ENCODE peak calls at places on chromosomes 7 and 10, in seven cellular contexts. One of them, this sample, is unnamed.

GRCh38 chr7:40356871-40357676 is 222.3 kb downstream of the SUGCT start:
- DNase-seq in fibroblast of lung: peak; percentile 59
- DNase-seq in IMR-90: peak; percentile 47
- DNase-seq in mesendoderm: no peak
- DNase-seq in CD8-positive, alpha-beta memory T cell: no peak
- DNase-seq in AG04450: no peak
- DNase-seq in H7: no peak
- DNase-seq in this sample: no peak

GRCh38 chr10:46995234-46995633 is 84.0 kb downstream of the PTPN20 start:
- DNase-seq in IMR-90: no peak
- DNase-seq in AG04450: no peak
- DNase-seq in mesendoderm: peak; percentile 62
- DNase-seq in CD8-positive, alpha-beta memory T cell: no peak
- DNase-seq in fibroblast of lung: peak; percentile 8
- DNase-seq in H7: no peak
- DNase-seq in this sample: no peak

GRCh38 chr7:155962191-155962967 is 150.1 kb upstream of the SHH start:
- DNase-seq in mesendoderm: no peak
- DNase-seq in CD8-positive, alpha-beta memory T cell: no peak
- DNase-seq in AG04450: peak; percentile 16
- DNase-seq in IMR-90: peak; percentile 77
- DNase-seq in fibroblast of lung: peak; percentile 42
- DNase-seq in H7: no peak
- DNase-seq in this sample: no peak

GRCh38 chr10:69403519-69403918 is 13.2 kb downstream of the TACR2 start:
- DNase-seq in AG04450: peak; percentile 76
- DNase-seq in mesendoderm: no peak
- DNase-seq in fibroblast of lung: peak; percentile 83
- DNase-seq in H7: no peak
- DNase-seq in IMR-90: peak; percentile 96
- DNase-seq in CD8-positive, alpha-beta memory T cell: no peak
- DNase-seq in this sample: no peak

GRCh38 chr7:20574784-20575757 is 40.4 kb upstream of the ABCB5 start:
- DNase-seq in IMR-90: no peak
- DNase-seq in H7: no peak
- DNase-seq in CD8-positive, alpha-beta memory T cell: no peak
- DNase-seq in AG04450: no peak
- DNase-seq in fibroblast of lung: no peak
- DNase-seq in mesendoderm: no peak
- DNase-seq in this sample: no peak

GRCh38 chr10:16481052-16481728 is 40.5 kb downstream of the C1QL3 start:
- DNase-seq in AG04450: no peak
- DNase-seq in mesendoderm: no peak
- DNase-seq in H7: no peak
- DNase-seq in IMR-90: no peak
- DNase-seq in fibroblast of lung: no peak
- DNase-seq in CD8-positive, alpha-beta memory T cell: no peak
- DNase-seq in this sample: no peak

GRCh38 chr7:73827568-73828106 is 3.2 kb upstream of the CLDN4 start:
- DNase-seq in CD8-positive, alpha-beta memory T cell: no peak
- DNase-seq in AG04450: no peak
- DNase-seq in H7: peak; percentile 72
- DNase-seq in IMR-90: no peak
- DNase-seq in fibroblast of lung: no peak
- DNase-seq in mesendoderm: peak; percentile 67
- DNase-seq in this sample: no peak

GRCh38 chr10:62475531-62475930 is 101.4 kb downstream of the ZNF365 start:
- DNase-seq in mesendoderm: no peak
- DNase-seq in H7: no peak
- DNase-seq in AG04450: no peak
- DNase-seq in fibroblast of lung: no peak
- DNase-seq in CD8-positive, alpha-beta memory T cell: no peak
- DNase-seq in IMR-90: no peak
- DNase-seq in this sample: no peak

GRCh38 chr7:70647801-70648491 is 484.0 kb upstream of the GALNT17 start:
- DNase-seq in IMR-90: peak; percentile 80
- DNase-seq in H7: no peak
- DNase-seq in fibroblast of lung: no peak
- DNase-seq in mesendoderm: peak; percentile 67
- DNase-seq in AG04450: no peak
- DNase-seq in CD8-positive, alpha-beta memory T cell: peak; percentile 81
- DNase-seq in this sample: no peak

GRCh38 chr7:108143658-108144420 is 13.7 kb upstream of the LAMB4 start:
- DNase-seq in CD8-positive, alpha-beta memory T cell: no peak
- DNase-seq in AG04450: no peak
- DNase-seq in H7: no peak
- DNase-seq in mesendoderm: no peak
- DNase-seq in IMR-90: no peak
- DNase-seq in fibroblast of lung: no peak
- DNase-seq in this sample: no peak

GRCh38 chr7:33129806-33130153 is 416 bp downstream of the BBS9 start:
- DNase-seq in IMR-90: no peak
- DNase-seq in H7: no peak
- DNase-seq in CD8-positive, alpha-beta memory T cell: no peak
- DNase-seq in mesendoderm: no peak
- DNase-seq in fibroblast of lung: no peak
- DNase-seq in AG04450: no peak
- DNase-seq in this sample: no peak

GRCh38 chr10:124534231-124534798 is 72.7 kb downstream of the LHPP start:
- DNase-seq in fibroblast of lung: peak; percentile 50
- DNase-seq in mesendoderm: peak; percentile 51
- DNase-seq in IMR-90: no peak
- DNase-seq in H7: peak; percentile 85
- DNase-seq in CD8-positive, alpha-beta memory T cell: no peak
- DNase-seq in AG04450: no peak
- DNase-seq in this sample: no peak

GRCh38 chr10:36448760-36449681 is 676.4 kb upstream of the ANKRD30A start:
- DNase-seq in H7: peak; percentile 47
- DNase-seq in mesendoderm: peak; percentile 78
- DNase-seq in AG04450: no peak
- DNase-seq in IMR-90: peak; percentile 42
- DNase-seq in fibroblast of lung: peak; percentile 21
- DNase-seq in CD8-positive, alpha-beta memory T cell: no peak
- DNase-seq in this sample: no peak

DNA sequence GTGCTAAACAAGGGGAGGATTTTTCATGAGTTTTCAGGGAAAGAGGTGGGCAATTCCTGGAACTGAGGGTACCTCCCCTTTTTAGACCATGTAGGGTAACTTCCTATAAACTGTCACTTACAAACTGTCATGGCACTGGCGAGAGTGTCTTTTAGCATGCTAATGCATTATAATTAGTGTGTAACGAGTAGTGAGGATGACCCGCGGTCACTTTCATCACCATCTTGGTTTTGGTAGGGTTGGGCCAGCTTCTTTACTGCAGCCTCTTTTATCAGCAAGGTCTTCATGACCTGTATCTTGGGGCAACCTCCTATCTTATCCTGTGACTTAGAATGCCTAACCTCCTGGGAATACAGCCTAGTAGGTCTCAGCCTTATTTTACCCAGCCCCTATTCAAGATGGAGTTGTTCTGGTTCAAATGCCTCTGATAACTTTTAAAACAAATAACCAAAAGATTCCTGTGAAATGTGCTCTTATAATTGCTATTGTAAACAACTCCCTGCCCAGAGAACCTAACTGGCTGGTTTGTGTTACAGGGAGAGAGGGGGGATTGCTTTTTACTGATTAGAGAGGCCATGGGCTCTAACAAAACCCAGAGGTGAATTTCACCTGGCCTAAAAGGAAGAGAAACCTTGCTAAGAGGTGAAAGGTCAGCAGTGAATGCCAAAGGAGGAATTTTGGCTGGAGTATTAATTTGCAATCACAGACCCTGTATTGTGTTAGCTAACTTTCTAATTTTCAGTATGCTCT is 64.3 kb downstream of the EEPD1 start:
- DNase-seq in IMR-90: no peak
- DNase-seq in H7: no peak
- DNase-seq in CD8-positive, alpha-beta memory T cell: no peak
- DNase-seq in AG04450: no peak
- DNase-seq in fibroblast of lung: no peak
- DNase-seq in mesendoderm: no peak
- DNase-seq in this sample: no peak
- H3K27me3 ChIP-seq in IMR-90: no peaks in the 10 kb centered on the region
- H3K27me3 ChIP-seq in H7: no peaks in the 10 kb centered on the region
- H3K27me3 ChIP-seq in CD8-positive, alpha-beta memory T cell: no peaks in the 10 kb centered on the region
- H3K27me3 ChIP-seq in AG04450: no peaks in the 10 kb centered on the region
- H3K27me3 ChIP-seq in fibroblast of lung: no peaks in the 10 kb centered on the region
- H3K27me3 ChIP-seq in mesendoderm: no peaks in the 10 kb centered on the region
- H3K27me3 ChIP-seq in this sample: no peaks in the 10 kb centered on the region

GRCh38 chr7:25861704-25862253 is 290.2 kb upstream of the NFE2L3 start:
- DNase-seq in H7: no peak
- DNase-seq in mesendoderm: no peak
- DNase-seq in CD8-positive, alpha-beta memory T cell: no peak
- DNase-seq in AG04450: no peak
- DNase-seq in IMR-90: no peak
- DNase-seq in fibroblast of lung: no peak
- DNase-seq in this sample: no peak
- H3K27me3 ChIP-seq in H7: peaks cover 72% of the 10 kb centered on the region
- H3K27me3 ChIP-seq in mesendoderm: peaks cover 15% of the 10 kb centered on the region
- H3K27me3 ChIP-seq in CD8-positive, alpha-beta memory T cell: peaks cover 94% of the 10 kb centered on the region
- H3K27me3 ChIP-seq in AG04450: peaks cover 32% of the 10 kb centered on the region
- H3K27me3 ChIP-seq in IMR-90: peaks cover 10% of the 10 kb centered on the region
- H3K27me3 ChIP-seq in fibroblast of lung: peaks cover 16% of the 10 kb centered on the region
- H3K27me3 ChIP-seq in this sample: peaks cover 6% of the 10 kb centered on the region

DNA sequence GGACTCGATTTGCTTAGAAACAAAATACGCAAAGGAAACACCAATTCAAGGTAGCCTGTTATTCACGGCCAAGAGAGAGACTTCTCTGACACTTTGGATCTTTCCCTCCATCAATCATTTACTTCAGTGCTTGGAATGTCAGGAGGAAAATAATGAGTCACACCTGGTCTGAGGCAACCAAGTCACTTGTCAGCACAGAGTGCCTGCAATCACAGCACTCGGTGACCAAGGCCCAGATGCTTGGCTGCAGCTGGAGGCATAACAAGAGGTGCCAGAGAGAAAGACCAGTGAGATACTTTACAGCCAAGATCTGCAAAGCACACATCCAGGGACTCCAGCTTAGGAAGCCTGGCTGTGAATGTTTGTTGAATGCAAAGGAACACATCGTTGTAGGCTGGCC is 34.0 kb downstream of the ASB13 start:
- DNase-seq in AG04450: no peak
- DNase-seq in IMR-90: no peak
- DNase-seq in H7: no peak
- DNase-seq in fibroblast of lung: no peak
- DNase-seq in mesendoderm: peak; percentile 42
- DNase-seq in CD8-positive, alpha-beta memory T cell: no peak
- DNase-seq in this sample: no peak
- H3K27me3 ChIP-seq in AG04450: no peaks in the 10 kb centered on the region
- H3K27me3 ChIP-seq in IMR-90: no peaks in the 10 kb centered on the region
- H3K27me3 ChIP-seq in H7: no peaks in the 10 kb centered on the region
- H3K27me3 ChIP-seq in fibroblast of lung: no peaks in the 10 kb centered on the region
- H3K27me3 ChIP-seq in mesendoderm: no peaks in the 10 kb centered on the region
- H3K27me3 ChIP-seq in CD8-positive, alpha-beta memory T cell: no peaks in the 10 kb centered on the region
- H3K27me3 ChIP-seq in this sample: no peaks in the 10 kb centered on the region

DNA sequence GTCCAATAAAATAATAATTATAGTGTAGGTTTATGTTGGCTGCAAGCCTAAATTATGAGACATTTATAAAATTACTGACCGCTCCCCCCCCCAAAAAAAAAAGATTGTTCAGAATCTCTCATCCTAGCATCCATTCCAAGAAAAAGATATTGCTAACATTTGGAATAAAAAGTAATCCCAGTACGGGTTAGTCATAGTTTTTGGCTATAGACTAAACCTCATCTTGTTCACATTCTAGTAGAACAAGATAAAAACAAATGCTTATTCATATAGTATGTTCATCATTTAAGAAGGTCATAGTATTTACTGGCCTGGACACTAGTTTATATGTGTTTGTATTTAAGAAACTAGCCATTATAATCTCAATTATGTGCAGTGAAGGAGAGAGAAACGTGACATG is 44.0 kb downstream of the ADK start:
- DNase-seq in CD8-positive, alpha-beta memory T cell: no peak
- DNase-seq in mesendoderm: no peak
- DNase-seq in IMR-90: peak; percentile 67
- DNase-seq in AG04450: no peak
- DNase-seq in H7: no peak
- DNase-seq in fibroblast of lung: peak; percentile 50
- DNase-seq in this sample: no peak
- H3K27me3 ChIP-seq in CD8-positive, alpha-beta memory T cell: no peaks in the 10 kb centered on the region
- H3K27me3 ChIP-seq in mesendoderm: no peaks in the 10 kb centered on the region
- H3K27me3 ChIP-seq in IMR-90: no peaks in the 10 kb centered on the region
- H3K27me3 ChIP-seq in AG04450: no peaks in the 10 kb centered on the region
- H3K27me3 ChIP-seq in H7: no peaks in the 10 kb centered on the region
- H3K27me3 ChIP-seq in fibroblast of lung: no peaks in the 10 kb centered on the region
- H3K27me3 ChIP-seq in this sample: no peaks in the 10 kb centered on the region

GRCh38 chr10:132320776-132321469 is 11.1 kb upstream of the LRRC27 start:
- DNase-seq in AG04450: no peak
- DNase-seq in IMR-90: no peak
- DNase-seq in fibroblast of lung: no peak
- DNase-seq in H7: no peak
- DNase-seq in mesendoderm: no peak
- DNase-seq in CD8-positive, alpha-beta memory T cell: no peak
- DNase-seq in this sample: no peak
- H3K27me3 ChIP-seq in AG04450: no peaks in the 10 kb centered on the region
- H3K27me3 ChIP-seq in IMR-90: no peaks in the 10 kb centered on the region
- H3K27me3 ChIP-seq in fibroblast of lung: no peaks in the 10 kb centered on the region
- H3K27me3 ChIP-seq in H7: no peaks in the 10 kb centered on the region
- H3K27me3 ChIP-seq in mesendoderm: no peaks in the 10 kb centered on the region
- H3K27me3 ChIP-seq in CD8-positive, alpha-beta memory T cell: no peaks in the 10 kb centered on the region
- H3K27me3 ChIP-seq in this sample: no peaks in the 10 kb centered on the region

GRCh38 chr7:1607686-1608085 is 37.9 kb upstream of the PSMG3 start:
- DNase-seq in IMR-90: no peak
- DNase-seq in fibroblast of lung: no peak
- DNase-seq in CD8-positive, alpha-beta memory T cell: no peak
- DNase-seq in mesendoderm: peak; percentile 22
- DNase-seq in AG04450: no peak
- DNase-seq in H7: peak; percentile 86
- DNase-seq in this sample: no peak
- H3K27me3 ChIP-seq in IMR-90: peaks cover 45% of the 10 kb centered on the region
- H3K27me3 ChIP-seq in fibroblast of lung: peaks cover 6% of the 10 kb centered on the region
- H3K27me3 ChIP-seq in CD8-positive, alpha-beta memory T cell: no peaks in the 10 kb centered on the region
- H3K27me3 ChIP-seq in mesendoderm: no peaks in the 10 kb centered on the region
- H3K27me3 ChIP-seq in AG04450: peaks cover 29% of the 10 kb centered on the region
- H3K27me3 ChIP-seq in H7: no peaks in the 10 kb centered on the region
- H3K27me3 ChIP-seq in this sample: no peaks in the 10 kb centered on the region

GRCh38 chr10:101063162-101063525 is 1.4 kb downstream of the KAZALD1 start:
- DNase-seq in H7: no peak
- DNase-seq in IMR-90: no peak
- DNase-seq in fibroblast of lung: no peak
- DNase-seq in CD8-positive, alpha-beta memory T cell: no peak
- DNase-seq in AG04450: no peak
- DNase-seq in mesendoderm: no peak
- DNase-seq in this sample: no peak

GRCh38 chr10:101060036-101060950 is 1.5 kb upstream of the KAZALD1 start:
- DNase-seq in IMR-90: peak; percentile 95
- DNase-seq in mesendoderm: peak; percentile 98
- DNase-seq in AG04450: peak; percentile 85
- DNase-seq in fibroblast of lung: peak; percentile 96
- DNase-seq in H7: peak; percentile 76
- DNase-seq in CD8-positive, alpha-beta memory T cell: peak; percentile 96
- DNase-seq in this sample: peak; percentile 86

GRCh38 chr10:101060951-101061813 is 607 bp upstream of the KAZALD1 start:
- DNase-seq in fibroblast of lung: peak; percentile 94
- DNase-seq in IMR-90: peak; percentile 91
- DNase-seq in CD8-positive, alpha-beta memory T cell: no peak
- DNase-seq in mesendoderm: peak; percentile 97
- DNase-seq in H7: peak; percentile 99
- DNase-seq in AG04450: peak; percentile 88
- DNase-seq in this sample: peak; percentile 89

GRCh38 chr10:101062231-101063161 is 707 bp downstream of the KAZALD1 start:
- DNase-seq in AG04450: no peak
- DNase-seq in mesendoderm: peak; percentile 92
- DNase-seq in fibroblast of lung: peak; percentile 44
- DNase-seq in CD8-positive, alpha-beta memory T cell: peak; percentile 43
- DNase-seq in H7: peak; percentile 92
- DNase-seq in IMR-90: peak; percentile 43
- DNase-seq in this sample: no peak

GRCh38 chr10:101061814-101062230 is at the start of gene KAZALD1:
- DNase-seq in IMR-90: no peak
- DNase-seq in CD8-positive, alpha-beta memory T cell: no peak
- DNase-seq in mesendoderm: no peak
- DNase-seq in AG04450: no peak
- DNase-seq in fibroblast of lung: peak; percentile 15
- DNase-seq in H7: no peak
- DNase-seq in this sample: no peak
- H3K27me3 ChIP-seq in IMR-90: no peaks in the 10 kb centered on the region
- H3K27me3 ChIP-seq in CD8-positive, alpha-beta memory T cell: peaks cover 39% of the 10 kb centered on the region
- H3K27me3 ChIP-seq in mesendoderm: peaks cover 36% of the 10 kb centered on the region
- H3K27me3 ChIP-seq in AG04450: no peaks in the 10 kb centered on the region
- H3K27me3 ChIP-seq in fibroblast of lung: no peaks in the 10 kb centered on the region
- H3K27me3 ChIP-seq in H7: peaks cover 54% of the 10 kb centered on the region
- H3K27me3 ChIP-seq in this sample: no peaks in the 10 kb centered on the region